ENCODE peak calls at places on chromosomes 4 and X, in nine cellular contexts. One of them, this sample, is unnamed.

GRCh38 chr4:88350786-88351185 is 27.9 kb upstream of the HERC6 start:
- DNase-seq in nephron progenitor cell: no peak
- DNase-seq in tibial artery: no peak
- DNase-seq in SJCRH30: peak
- DNase-seq in ELF-1: no peak
- DNase-seq in thyroid gland: no peak
- DNase-seq in stromal cell of bone marrow: no peak
- DNase-seq in tibial nerve: no peak
- DNase-seq in ecto neural progenitor cell: no peak
- DNase-seq in this sample: no peak

GRCh38 chr4:92066485-92066884 is 237.3 kb upstream of the GRID2 start:
- DNase-seq in nephron progenitor cell: no peak
- DNase-seq in tibial artery: no peak
- DNase-seq in SJCRH30: no peak
- DNase-seq in ELF-1: no peak
- DNase-seq in thyroid gland: no peak
- DNase-seq in stromal cell of bone marrow: no peak
- DNase-seq in tibial nerve: no peak
- DNase-seq in ecto neural progenitor cell: no peak
- DNase-seq in this sample: no peak

GRCh38 chrX:115493015-115493414 is 68.0 kb upstream of the PLS3 start:
- DNase-seq in nephron progenitor cell: no peak
- DNase-seq in tibial artery: no peak
- DNase-seq in SJCRH30: peak
- DNase-seq in ELF-1: no peak
- DNase-seq in thyroid gland: no peak
- DNase-seq in stromal cell of bone marrow: no peak
- DNase-seq in tibial nerve: no peak
- DNase-seq in ecto neural progenitor cell: no peak
- DNase-seq in this sample: no peak

GRCh38 chrX:70132244-70132643 is 1.0 kb upstream of the IGBP1 start:
- DNase-seq in nephron progenitor cell: no peak
- DNase-seq in tibial artery: no peak
- DNase-seq in SJCRH30: no peak
- DNase-seq in ELF-1: no peak
- DNase-seq in thyroid gland: no peak
- DNase-seq in stromal cell of bone marrow: no peak
- DNase-seq in tibial nerve: no peak
- DNase-seq in ecto neural progenitor cell: no peak
- DNase-seq in this sample: no peak

GRCh38 chrX:150436200-150436599 is 73.1 kb downstream of the MAMLD1 start:
- DNase-seq in nephron progenitor cell: no peak
- DNase-seq in tibial artery: no peak
- DNase-seq in SJCRH30: no peak
- DNase-seq in ELF-1: no peak
- DNase-seq in thyroid gland: no peak
- DNase-seq in stromal cell of bone marrow: no peak
- DNase-seq in tibial nerve: no peak
- DNase-seq in ecto neural progenitor cell: no peak
- DNase-seq in this sample: no peak

GRCh38 chr4:56732301-56732700 is 51.2 kb upstream of the HOPX start:
- DNase-seq in nephron progenitor cell: no peak
- DNase-seq in tibial artery: no peak
- DNase-seq in SJCRH30: no peak
- DNase-seq in ELF-1: no peak
- DNase-seq in thyroid gland: no peak
- DNase-seq in stromal cell of bone marrow: no peak
- DNase-seq in tibial nerve: no peak
- DNase-seq in ecto neural progenitor cell: no peak
- DNase-seq in this sample: no peak

GRCh38 chr4:7813674-7814073 is 126.0 kb downstream of the AFAP1 start:
- DNase-seq in nephron progenitor cell: no peak
- DNase-seq in tibial artery: no peak
- DNase-seq in SJCRH30: no peak
- DNase-seq in ELF-1: no peak
- DNase-seq in thyroid gland: peak
- DNase-seq in stromal cell of bone marrow: no peak
- DNase-seq in tibial nerve: no peak
- DNase-seq in ecto neural progenitor cell: no peak
- DNase-seq in this sample: no peak

GRCh38 chr4:176671532-176671931 is 121.2 kb downstream of the VEGFC start:
- DNase-seq in nephron progenitor cell: no peak
- DNase-seq in tibial artery: no peak
- DNase-seq in SJCRH30: no peak
- DNase-seq in ELF-1: no peak
- DNase-seq in thyroid gland: no peak
- DNase-seq in stromal cell of bone marrow: no peak
- DNase-seq in tibial nerve: no peak
- DNase-seq in ecto neural progenitor cell: no peak
- DNase-seq in this sample: no peak

GRCh38 chr4:187179086-187180070 is 455.7 kb upstream of the FAT1 start:
- DNase-seq in nephron progenitor cell: no peak
- DNase-seq in tibial artery: no peak
- DNase-seq in SJCRH30: peak
- DNase-seq in ELF-1: no peak
- DNase-seq in thyroid gland: no peak
- DNase-seq in stromal cell of bone marrow: no peak
- DNase-seq in tibial nerve: no peak
- DNase-seq in ecto neural progenitor cell: no peak
- DNase-seq in this sample: no peak

GRCh38 chrX:38627683-38628082 is 66.3 kb downstream of the TSPAN7 start:
- DNase-seq in nephron progenitor cell: no peak
- DNase-seq in tibial artery: no peak
- DNase-seq in SJCRH30: peak
- DNase-seq in ELF-1: peak
- DNase-seq in thyroid gland: no peak
- DNase-seq in stromal cell of bone marrow: no peak
- DNase-seq in tibial nerve: no peak
- DNase-seq in ecto neural progenitor cell: no peak
- DNase-seq in this sample: no peak

GRCh38 chr4:55682295-55682694 is 46.2 kb upstream of the NMU start:
- DNase-seq in nephron progenitor cell: no peak
- DNase-seq in tibial artery: no peak
- DNase-seq in SJCRH30: no peak
- DNase-seq in ELF-1: no peak
- DNase-seq in thyroid gland: no peak
- DNase-seq in stromal cell of bone marrow: no peak
- DNase-seq in tibial nerve: no peak
- DNase-seq in ecto neural progenitor cell: no peak
- DNase-seq in this sample: no peak

GRCh38 chr4:140116442-140117104 is 37.4 kb downstream of the MAML3 start:
- DNase-seq in nephron progenitor cell: no peak
- DNase-seq in tibial artery: no peak
- DNase-seq in SJCRH30: no peak
- DNase-seq in ELF-1: peak
- DNase-seq in thyroid gland: no peak
- DNase-seq in stromal cell of bone marrow: no peak
- DNase-seq in tibial nerve: no peak
- DNase-seq in ecto neural progenitor cell: no peak
- DNase-seq in this sample: no peak

GRCh38 chr4:153494562-153494961 is 28.4 kb downstream of the TMEM131L start:
- DNase-seq in nephron progenitor cell: no peak
- DNase-seq in tibial artery: no peak
- DNase-seq in SJCRH30: no peak
- DNase-seq in ELF-1: no peak
- DNase-seq in thyroid gland: no peak
- DNase-seq in stromal cell of bone marrow: no peak
- DNase-seq in tibial nerve: no peak
- DNase-seq in ecto neural progenitor cell: no peak
- DNase-seq in this sample: no peak

GRCh38 chr4:22458112-22458511 is 57.8 kb downstream of the ADGRA3 start:
- DNase-seq in nephron progenitor cell: peak
- DNase-seq in tibial artery: no peak
- DNase-seq in SJCRH30: peak
- DNase-seq in ELF-1: peak
- DNase-seq in thyroid gland: peak
- DNase-seq in stromal cell of bone marrow: no peak
- DNase-seq in tibial nerve: no peak
- DNase-seq in ecto neural progenitor cell: no peak
- DNase-seq in this sample: no peak

GRCh38 chr4:168880087-168880675 is 129.9 kb downstream of the CBR4 start:
- DNase-seq in nephron progenitor cell: no peak
- DNase-seq in tibial artery: no peak
- DNase-seq in SJCRH30: no peak
- DNase-seq in ELF-1: no peak
- DNase-seq in thyroid gland: no peak
- DNase-seq in stromal cell of bone marrow: no peak
- DNase-seq in tibial nerve: no peak
- DNase-seq in ecto neural progenitor cell: no peak
- DNase-seq in this sample: no peak

GRCh38 chr4:175424111-175424510 is 388.0 kb downstream of the GPM6A start:
- DNase-seq in nephron progenitor cell: no peak
- DNase-seq in tibial artery: no peak
- DNase-seq in SJCRH30: no peak
- DNase-seq in ELF-1: no peak
- DNase-seq in thyroid gland: no peak
- DNase-seq in stromal cell of bone marrow: no peak
- DNase-seq in tibial nerve: no peak
- DNase-seq in ecto neural progenitor cell: no peak
- DNase-seq in this sample: no peak

GRCh38 chr4:95220205-95221175 is 328.3 kb downstream of the UNC5C start:
- DNase-seq in nephron progenitor cell: no peak
- DNase-seq in tibial artery: no peak
- DNase-seq in SJCRH30: no peak
- DNase-seq in ELF-1: no peak
- DNase-seq in thyroid gland: no peak
- DNase-seq in stromal cell of bone marrow: no peak
- DNase-seq in tibial nerve: no peak
- DNase-seq in ecto neural progenitor cell: no peak
- DNase-seq in this sample: no peak

GRCh38 chrX:41596586-41596985 is 92.2 kb upstream of the GPR34 start:
- DNase-seq in nephron progenitor cell: no peak
- DNase-seq in tibial artery: no peak
- DNase-seq in SJCRH30: peak
- DNase-seq in ELF-1: no peak
- DNase-seq in thyroid gland: no peak
- DNase-seq in stromal cell of bone marrow: no peak
- DNase-seq in tibial nerve: no peak
- DNase-seq in ecto neural progenitor cell: no peak
- DNase-seq in this sample: no peak

GRCh38 chrX:43971966-43972961 is 926 bp downstream of the NDP start:
- DNase-seq in nephron progenitor cell: no peak
- DNase-seq in tibial artery: no peak
- DNase-seq in SJCRH30: no peak
- DNase-seq in ELF-1: no peak
- DNase-seq in thyroid gland: no peak
- DNase-seq in stromal cell of bone marrow: no peak
- DNase-seq in tibial nerve: no peak
- DNase-seq in ecto neural progenitor cell: no peak
- DNase-seq in this sample: no peak

GRCh38 chrX:10109695-10110094 is 47.1 kb upstream of the CLCN4 start:
- DNase-seq in nephron progenitor cell: no peak
- DNase-seq in tibial artery: no peak
- DNase-seq in SJCRH30: no peak
- DNase-seq in ELF-1: no peak
- DNase-seq in thyroid gland: no peak
- DNase-seq in stromal cell of bone marrow: no peak
- DNase-seq in tibial nerve: no peak
- DNase-seq in ecto neural progenitor cell: no peak
- DNase-seq in this sample: no peak

GRCh38 chrX:7158468-7158990 is 10.6 kb upstream of the PUDP start:
- DNase-seq in nephron progenitor cell: no peak
- DNase-seq in tibial artery: no peak
- DNase-seq in SJCRH30: no peak
- DNase-seq in ELF-1: peak
- DNase-seq in thyroid gland: no peak
- DNase-seq in stromal cell of bone marrow: no peak
- DNase-seq in tibial nerve: no peak
- DNase-seq in ecto neural progenitor cell: no peak
- DNase-seq in this sample: no peak

GRCh38 chr4:48967101-48967500 is 19.0 kb upstream of the CWH43 start:
- DNase-seq in nephron progenitor cell: no peak
- DNase-seq in tibial artery: no peak
- DNase-seq in SJCRH30: no peak
- DNase-seq in ELF-1: no peak
- DNase-seq in thyroid gland: no peak
- DNase-seq in stromal cell of bone marrow: no peak
- DNase-seq in tibial nerve: no peak
- DNase-seq in ecto neural progenitor cell: no peak
- DNase-seq in this sample: no peak

GRCh38 chrX:23742174-23742692 is 843 bp downstream of the ACOT9 start:
- DNase-seq in nephron progenitor cell: peak
- DNase-seq in tibial artery: peak
- DNase-seq in SJCRH30: peak
- DNase-seq in ELF-1: peak
- DNase-seq in thyroid gland: peak
- DNase-seq in stromal cell of bone marrow: no peak
- DNase-seq in tibial nerve: no peak
- DNase-seq in ecto neural progenitor cell: no peak
- DNase-seq in this sample: no peak

GRCh38 chr4:29549308-29549707 is 1170.9 kb upstream of the PCDH7 start:
- DNase-seq in nephron progenitor cell: no peak
- DNase-seq in tibial artery: no peak
- DNase-seq in SJCRH30: no peak
- DNase-seq in ELF-1: no peak
- DNase-seq in thyroid gland: no peak
- DNase-seq in stromal cell of bone marrow: no peak
- DNase-seq in tibial nerve: no peak
- DNase-seq in ecto neural progenitor cell: no peak
- DNase-seq in this sample: no peak

GRCh38 chr4:112823141-112823540 is 186.2 kb downstream of the LARP7 start:
- DNase-seq in nephron progenitor cell: no peak
- DNase-seq in tibial artery: no peak
- DNase-seq in SJCRH30: peak
- DNase-seq in ELF-1: no peak
- DNase-seq in thyroid gland: no peak
- DNase-seq in stromal cell of bone marrow: no peak
- DNase-seq in tibial nerve: no peak
- DNase-seq in ecto neural progenitor cell: no peak
- DNase-seq in this sample: no peak

GRCh38 chr4:145557720-145558119 is 61.5 kb upstream of the MMAA start:
- DNase-seq in nephron progenitor cell: peak
- DNase-seq in tibial artery: no peak
- DNase-seq in SJCRH30: peak
- DNase-seq in ELF-1: peak
- DNase-seq in thyroid gland: peak
- DNase-seq in stromal cell of bone marrow: peak
- DNase-seq in tibial nerve: no peak
- DNase-seq in ecto neural progenitor cell: peak
- DNase-seq in this sample: peak

GRCh38 chr4:140092094-140092820 is 61.7 kb downstream of the MAML3 start:
- DNase-seq in nephron progenitor cell: peak
- DNase-seq in tibial artery: no peak
- DNase-seq in SJCRH30: no peak
- DNase-seq in ELF-1: peak
- DNase-seq in thyroid gland: peak
- DNase-seq in stromal cell of bone marrow: no peak
- DNase-seq in tibial nerve: no peak
- DNase-seq in ecto neural progenitor cell: peak
- DNase-seq in this sample: peak

GRCh38 chrX:41723305-41723704 is 676 bp upstream of the GPR82 start:
- DNase-seq in nephron progenitor cell: no peak
- DNase-seq in tibial artery: no peak
- DNase-seq in SJCRH30: no peak
- DNase-seq in ELF-1: no peak
- DNase-seq in thyroid gland: no peak
- DNase-seq in stromal cell of bone marrow: peak
- DNase-seq in tibial nerve: no peak
- DNase-seq in ecto neural progenitor cell: no peak
- DNase-seq in this sample: no peak

GRCh38 chr4:184889683-184890082 is 63.9 kb upstream of the ACSL1 start:
- DNase-seq in nephron progenitor cell: no peak
- DNase-seq in tibial artery: no peak
- DNase-seq in SJCRH30: no peak
- DNase-seq in ELF-1: no peak
- DNase-seq in thyroid gland: no peak
- DNase-seq in stromal cell of bone marrow: no peak
- DNase-seq in tibial nerve: no peak
- DNase-seq in ecto neural progenitor cell: no peak
- DNase-seq in this sample: no peak

GRCh38 chr4:125735107-125735506 is 420.4 kb downstream of the FAT4 start:
- DNase-seq in nephron progenitor cell: peak
- DNase-seq in tibial artery: no peak
- DNase-seq in SJCRH30: peak
- DNase-seq in ELF-1: peak
- DNase-seq in thyroid gland: peak
- DNase-seq in stromal cell of bone marrow: peak
- DNase-seq in tibial nerve: no peak
- DNase-seq in ecto neural progenitor cell: no peak
- DNase-seq in this sample: peak

GRCh38 chrX:10756365-10756915 is 136.1 kb upstream of the MID1 start:
- DNase-seq in nephron progenitor cell: no peak
- DNase-seq in tibial artery: no peak
- DNase-seq in SJCRH30: peak
- DNase-seq in ELF-1: peak
- DNase-seq in thyroid gland: no peak
- DNase-seq in stromal cell of bone marrow: peak
- DNase-seq in tibial nerve: no peak
- DNase-seq in ecto neural progenitor cell: no peak
- DNase-seq in this sample: no peak